ENCODE peak calls at places on chromosomes 5 and 9, in eight cellular contexts. N is neural progenitor cell, Q is hepatocyte, X is fibroblast of lung, D is PC-9, O is GM12878, L is MM.1S, W is GM23248. P is an unnamed sample.

GRCh38 chr5:159630545-159630944 is 285.7 kb upstream of the ADRA1B start:
- DNase-seq in N (no peak), Q (no peak), X (no peak), D (no peak), O (no peak), L (no peak), W (no peak), P (no peak)

GRCh38 chr9:134737842-134738580 is 96.4 kb downstream of the COL5A1 start:
- DNase-seq in N (no peak), Q (no peak), X (no peak), D (no peak), O (no peak), L (no peak), W (no peak), P (no peak)

GRCh38 chr5:136080483-136081180 is 51.8 kb downstream of the TGFBI start:
- DNase-seq in N (peak; percentile 85), Q (peak; percentile 88), X (peak; percentile 93), D (peak; percentile 85), O (peak; percentile 82), L (peak; percentile 85), W (peak; percentile 91), P (peak; percentile 77)

GRCh38 chr5:136979131-136979530 is 520.0 kb downstream of the SPOCK1 start:
- DNase-seq in N (no peak), Q (no peak), X (no peak), D (peak; percentile 60), O (no peak), L (no peak), W (peak; percentile 6), P (no peak)

GRCh38 chr5:157714480-157714879 is 16.7 kb upstream of the THG1L start:
- DNase-seq in N (no peak), Q (no peak), X (no peak), D (no peak), O (no peak), L (no peak), W (peak; percentile 22), P (no peak)

GRCh38 chr5:54049963-54050362 is 260.4 kb downstream of the ARL15 start:
- DNase-seq in N (no peak), Q (no peak), X (peak; percentile 47), D (no peak), O (no peak), L (no peak), W (peak; percentile 54), P (no peak)

GRCh38 chr5:83764101-83764500 is 43.4 kb upstream of the HAPLN1 start:
- DNase-seq in N (no peak), Q (no peak), X (no peak), D (no peak), O (no peak), L (no peak), W (no peak), P (no peak)

GRCh38 chr5:103228056-103228455 is 30.5 kb upstream of the MACIR start:
- DNase-seq in N (no peak), Q (no peak), X (no peak), D (no peak), O (no peak), L (no peak), W (peak; percentile 40), P (no peak)

GRCh38 chr5:143006511-143006910 is 236.3 kb downstream of the ARHGAP26 start:
- DNase-seq in N (no peak), Q (no peak), X (no peak), D (no peak), O (no peak), L (no peak), W (peak; percentile 11), P (no peak)

GRCh38 chr9:21402387-21403247 is 6.3 kb upstream of the IFNA8 start:
- DNase-seq in N (peak; percentile 80), Q (peak; percentile 20), X (no peak), D (no peak), O (no peak), L (no peak), W (peak; percentile 58), P (no peak)

GRCh38 chr5:2185646-2186471 is 303.1 kb upstream of the IRX4 start:
- DNase-seq in N (no peak), Q (no peak), X (no peak), D (no peak), O (no peak), L (no peak), W (no peak), P (no peak)

GRCh38 chr5:154767537-154767936 is 12.4 kb downstream of the LARP1 start:
- DNase-seq in N (no peak), Q (no peak), X (no peak), D (no peak), O (no peak), L (no peak), W (peak; percentile 28), P (no peak)

GRCh38 chr5:141651728-141652105 is 499 bp upstream of the FCHSD1 start:
- DNase-seq in N (no peak), Q (no peak), X (no peak), D (no peak), O (no peak), L (no peak), W (no peak), P (no peak)

GRCh38 chr5:139262414-139263139 is 31.0 kb upstream of the MATR3 start:
- DNase-seq in N (peak; percentile 92), Q (peak; percentile 94), X (peak; percentile 92), D (peak; percentile 73), O (peak; percentile 40), L (peak; percentile 82), W (peak; percentile 97), P (peak; percentile 94)

GRCh38 chr5:151024440-151024839 is 4.0 kb downstream of the GPX3 start:
- DNase-seq in N (no peak), Q (no peak), X (no peak), D (no peak), O (no peak), L (no peak), W (no peak), P (no peak)

GRCh38 chr5:114430532-114430931 is 68.7 kb downstream of the KCNN2 start:
- DNase-seq in N (no peak), Q (no peak), X (no peak), D (no peak), O (no peak), L (no peak), W (no peak), P (no peak)

GRCh38 chr5:133977161-133977787 is 8.8 kb upstream of the C5orf15 start:
- DNase-seq in N (no peak), Q (no peak), X (no peak), D (no peak), O (peak; percentile 34), L (no peak), W (no peak), P (no peak)

DNA sequence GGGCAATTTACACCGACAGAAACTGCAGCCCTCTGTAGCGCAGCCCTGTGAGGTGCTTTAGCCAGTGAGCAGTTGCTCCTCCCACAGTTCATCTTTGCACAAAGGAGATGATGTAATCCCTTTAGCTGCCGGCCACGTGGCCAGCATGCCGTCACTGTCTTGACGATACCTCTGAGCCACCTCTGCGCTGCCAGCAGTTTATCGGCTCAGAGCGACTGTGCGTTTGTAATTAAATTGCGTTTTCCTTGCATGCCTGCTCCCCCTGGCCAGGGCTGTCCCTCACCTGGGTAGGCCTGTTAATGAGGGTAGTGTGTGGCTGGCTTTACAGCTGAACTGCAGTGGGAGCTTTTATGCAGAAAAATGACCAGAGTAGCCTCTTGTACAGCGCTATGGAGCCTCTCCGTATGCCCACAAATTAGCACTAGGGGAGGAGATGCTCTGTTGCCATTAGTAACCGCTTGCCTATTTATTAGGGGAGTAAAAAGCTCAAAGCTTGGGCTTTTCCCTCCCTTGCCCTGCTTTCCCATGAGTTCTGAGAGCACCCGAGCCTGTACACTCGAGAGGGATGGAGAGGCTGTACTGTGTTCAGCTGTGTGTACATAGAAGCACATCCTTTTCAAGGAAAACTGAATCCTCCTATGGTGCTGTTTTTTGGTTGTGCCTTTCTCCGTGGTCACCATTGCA is 107.1 kb downstream of the TRIO start:
- DNase-seq in N (peak; percentile 85), Q (peak; percentile 61), X (peak; percentile 76), D (no peak), O (no peak), L (no peak), W (peak; percentile 93), P (peak; percentile 52)
- H3K4me3 ChIP-seq in N (no peak overlapping the region), Q (no peak overlapping the region), X (no peak overlapping the region), D (no peak overlapping the region), O (peak overlapping the region; percentile 34), L (no peak overlapping the region), W (peak overlapping the region; percentile 40), P (no peak overlapping the region)

DNA sequence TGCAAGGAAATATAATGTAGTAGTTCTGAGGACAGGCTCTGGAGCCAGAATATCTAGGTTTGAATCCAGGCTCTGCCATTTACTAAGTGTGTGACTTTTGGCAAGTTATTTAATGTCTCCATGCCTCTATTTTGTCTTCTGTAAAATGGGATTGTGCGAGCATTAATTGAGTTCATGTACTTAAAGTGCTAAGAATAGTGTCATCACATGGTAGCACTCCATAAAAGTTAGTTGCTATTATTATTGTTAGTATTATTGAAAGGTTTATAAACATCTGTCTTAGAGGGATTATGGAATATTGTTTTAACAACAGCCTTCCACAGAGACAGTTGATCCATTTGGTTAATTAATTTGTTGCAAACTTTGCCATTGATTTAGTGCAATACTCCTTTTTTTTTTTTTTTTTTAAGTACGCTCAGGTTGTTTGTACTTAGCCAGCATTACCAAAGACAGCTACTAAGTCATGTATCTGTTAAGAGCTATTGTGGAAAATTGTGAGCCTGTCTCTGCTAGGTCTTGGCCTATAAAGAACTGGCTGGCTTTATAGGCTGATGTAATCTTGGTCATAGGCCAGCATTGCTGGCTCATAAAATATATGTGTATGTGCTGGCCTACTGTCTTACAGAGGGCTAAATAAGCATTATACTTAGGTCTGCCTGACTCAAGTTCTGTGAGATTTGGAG is 174.7 kb downstream of the WDR70 start:
- DNase-seq in N (no peak), Q (peak; percentile 41), X (peak; percentile 71), D (no peak), O (no peak), L (no peak), W (peak; percentile 59), P (peak; percentile 56)
- H3K27ac ChIP-seq in N (no peak overlapping the region), Q (no peak overlapping the region), X (no peak overlapping the region), D (no peak overlapping the region), O (no peak overlapping the region), L (no peak overlapping the region), W (no peak overlapping the region), P (peak overlapping the region; percentile 95)

GRCh38 chr5:123092696-123093095 is 3.7 kb downstream of the PRDM6 start:
- DNase-seq in N (peak; percentile 39), Q (no peak), X (peak; percentile 69), D (no peak), O (no peak), L (no peak), W (no peak), P (no peak)
- TF ChIP-seq EZH2 in N (no peak), Q (no peak), X (no peak), D (no peak), O (no peak), L (no peak), W (no peak), P (no peak)

DNA sequence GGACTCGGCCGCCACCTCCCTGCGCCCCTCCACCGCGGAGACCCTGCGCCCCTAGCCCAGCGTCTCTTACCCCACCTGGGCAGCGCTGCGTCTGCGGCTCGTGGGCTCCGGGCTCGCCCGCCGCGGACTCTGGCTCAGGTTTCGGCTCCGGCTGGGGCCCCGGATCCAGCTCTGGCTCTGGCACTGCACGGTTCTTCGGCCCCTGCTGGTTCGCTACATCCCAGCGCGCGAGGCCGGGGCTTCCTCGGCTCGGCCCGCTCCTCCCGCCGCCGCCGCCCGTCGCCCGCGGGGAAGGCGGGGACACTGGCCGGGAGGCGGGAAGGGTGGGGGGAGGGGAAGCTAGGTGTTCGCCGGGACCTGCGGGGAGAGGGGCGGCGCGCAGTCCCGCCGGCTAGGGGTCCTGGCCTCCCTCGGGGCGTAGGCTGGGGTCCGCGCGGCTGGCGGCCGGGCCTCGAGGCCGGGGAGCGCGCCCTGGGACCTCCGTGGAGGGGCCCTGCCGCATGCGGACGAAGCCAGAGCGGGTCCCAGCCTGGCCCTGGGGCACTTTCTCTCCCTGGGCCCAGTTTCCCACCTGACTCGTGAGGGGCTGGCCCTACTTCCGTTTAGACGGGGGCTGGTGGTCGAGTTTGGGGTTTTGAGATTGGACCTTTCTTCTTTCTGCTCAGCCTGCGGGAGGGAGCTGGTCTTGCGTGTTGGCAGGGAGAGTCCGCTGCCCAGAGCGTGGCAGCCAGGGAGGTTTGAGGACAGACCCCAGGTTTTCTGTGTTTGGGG is 5.7 kb upstream of the PITX1 start:
- DNase-seq in N (peak; percentile 67), Q (peak; percentile 50), X (no peak), D (no peak), O (no peak), L (no peak), W (no peak), P (no peak)
- H3K4me3 ChIP-seq in N (peak overlapping the region; percentile 37), Q (peak overlapping the region; percentile 32), X (no peak overlapping the region), D (peak overlapping the region; percentile 56), O (no peak overlapping the region), L (no peak overlapping the region), W (no peak overlapping the region), P (peak overlapping the region; percentile 15)